ENCODE peak calls at places on chromosomes 7 and 10, in seven cellular contexts. W is dorsolateral prefrontal cortex; U is HFF-Myc; F is CD8-positive, alpha-beta T cell; L is psoas muscle; A is stomach; D is choroid plexus epithelial cell. P is an unnamed sample.

GRCh38 chr10:58326967-58327381 is 7.8 kb upstream of the UBE2D1 start:
- DNase-seq in W (no peak), U (no peak), F (no peak), L (peak), A (no peak), D (peak), P (peak)

GRCh38 chr10:25338271-25338670 is 163.5 kb downstream of the GPR158 start:
- DNase-seq in W (no peak), U (no peak), F (no peak), L (no peak), A (no peak), D (no peak), P (no peak)

GRCh38 chr7:33805630-33806233 is 99.6 kb upstream of the BMPER start:
- DNase-seq in W (no peak), U (peak), F (no peak), L (no peak), A (peak), D (peak), P (peak)

GRCh38 chr7:139744768-139745250 is 33.0 kb downstream of the HIPK2 start:
- DNase-seq in W (no peak), U (no peak), F (no peak), L (no peak), A (no peak), D (no peak), P (no peak)

GRCh38 chr7:11843113-11843765 is 11.2 kb upstream of the THSD7A start:
- DNase-seq in W (no peak), U (no peak), F (no peak), L (no peak), A (no peak), D (peak), P (peak)

GRCh38 chr10:121216721-121217181 is 365.6 kb downstream of the WDR11 start:
- DNase-seq in W (peak), U (no peak), F (no peak), L (peak), A (no peak), D (no peak), P (no peak)

GRCh38 chr7:158824028-158824427 is 5.3 kb downstream of the ESYT2 start:
- DNase-seq in W (no peak), U (no peak), F (peak), L (no peak), A (no peak), D (no peak), P (peak)

GRCh38 chr7:142581341-142581740 is 167.9 kb upstream of the PRSS1 start:
- DNase-seq in W (no peak), U (no peak), F (no peak), L (no peak), A (no peak), D (peak), P (peak)

GRCh38 chr10:128526793-128527375 is 400.7 kb upstream of the MKI67 start:
- DNase-seq in W (no peak), U (no peak), F (no peak), L (no peak), A (no peak), D (peak), P (no peak)

GRCh38 chr10:80133221-80133620 is 691 bp downstream of the PLAC9 start:
- DNase-seq in W (no peak), U (no peak), F (no peak), L (peak), A (no peak), D (no peak), P (peak)

GRCh38 chr7:114925443-114925842 is 3.5 kb downstream of the MDFIC start:
- DNase-seq in W (no peak), U (no peak), F (no peak), L (no peak), A (no peak), D (no peak), P (no peak)

GRCh38 chr10:75803816-75804576 is 372.6 kb downstream of the LRMDA start:
- DNase-seq in W (no peak), U (no peak), F (no peak), L (peak), A (no peak), D (no peak), P (no peak)

GRCh38 chr10:78916227-78916626 is 152.5 kb upstream of the ZMIZ1 start:
- DNase-seq in W (no peak), U (no peak), F (no peak), L (no peak), A (no peak), D (no peak), P (no peak)

GRCh38 chr10:124996127-124996853 is 54.4 kb downstream of the ZRANB1 start:
- DNase-seq in W (no peak), U (no peak), F (no peak), L (no peak), A (no peak), D (no peak), P (no peak)

GRCh38 chr10:104054430-104054829 is 31.2 kb downstream of the COL17A1 start:
- DNase-seq in W (no peak), U (peak), F (no peak), L (no peak), A (no peak), D (no peak), P (peak)

GRCh38 chr7:116776610-116777289 is 85.6 kb upstream of the CAPZA2 start:
- DNase-seq in W (no peak), U (peak), F (no peak), L (no peak), A (no peak), D (peak), P (peak)

GRCh38 chr10:30158325-30158960 is 99.1 kb upstream of the JCAD start:
- DNase-seq in W (no peak), U (no peak), F (no peak), L (no peak), A (no peak), D (peak), P (peak)

DNA sequence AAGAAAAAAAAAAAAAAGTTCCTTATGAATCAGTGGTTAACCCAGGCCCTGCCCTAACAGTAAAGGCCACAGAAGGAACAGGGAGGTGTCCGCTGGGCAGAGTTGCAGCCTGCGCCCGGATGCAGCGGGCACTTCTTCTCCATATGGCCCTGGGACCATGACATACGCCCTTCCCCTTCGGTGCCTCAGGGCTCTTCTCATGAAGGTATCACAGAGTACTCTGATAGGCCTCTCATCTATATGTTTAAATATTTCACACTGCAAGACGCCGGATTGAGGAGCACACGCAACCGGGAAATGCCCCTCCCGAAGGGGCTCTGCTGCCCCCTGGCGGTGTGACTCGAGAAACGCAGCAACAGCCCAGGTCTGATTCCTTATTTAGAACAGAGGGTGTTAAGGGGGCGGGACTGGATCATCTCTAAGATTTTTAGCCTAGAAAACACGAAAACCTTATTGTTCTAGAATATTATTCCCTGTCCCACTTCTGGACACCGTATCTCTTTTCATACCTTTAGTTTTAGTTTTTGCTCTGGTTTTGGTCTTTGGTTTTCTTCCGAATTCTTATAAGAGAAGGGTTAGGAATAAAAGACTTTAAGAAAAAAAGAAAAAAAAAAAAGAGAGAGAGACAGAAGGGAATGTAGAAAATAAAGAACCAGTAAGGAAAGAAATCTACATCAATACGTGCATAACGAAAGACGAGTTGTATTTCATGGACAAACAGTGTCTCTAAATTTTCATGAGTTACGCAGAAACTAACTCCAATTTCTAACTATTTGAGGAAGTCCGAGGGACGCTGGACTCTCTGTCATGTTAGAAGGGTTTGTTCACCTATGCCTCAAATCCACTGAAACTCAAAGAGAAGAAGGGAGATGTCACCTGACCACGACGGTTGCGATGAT is 12.0 kb downstream of the DAGLB start:
- DNase-seq in W (peak), U (peak), F (peak), L (peak), A (peak), D (peak), P (peak)
- H3K4me3 ChIP-seq in W (peak), U (no peak), F (peak), L (no peak), A (peak), D (no peak), P (no peak)

GRCh38 chr7:83930262-83930661 is 264.3 kb downstream of the SEMA3A start:
- DNase-seq in W (no peak), U (no peak), F (no peak), L (no peak), A (no peak), D (no peak), P (no peak)

GRCh38 chr7:83936056-83936703 is 258.4 kb downstream of the SEMA3A start:
- DNase-seq in W (peak), U (peak), F (peak), L (peak), A (peak), D (peak), P (peak)

GRCh38 chr7:83937930-83938329 is 256.7 kb downstream of the SEMA3A start:
- DNase-seq in W (no peak), U (no peak), F (no peak), L (no peak), A (no peak), D (no peak), P (no peak)

GRCh38 chr7:83931968-83932367 is 262.6 kb downstream of the SEMA3A start:
- DNase-seq in W (no peak), U (no peak), F (no peak), L (no peak), A (no peak), D (no peak), P (no peak)

GRCh38 chr7:83934118-83934734 is 260.4 kb downstream of the SEMA3A start:
- DNase-seq in W (no peak), U (no peak), F (no peak), L (no peak), A (no peak), D (peak), P (peak)
- TF ChIP-seq CTCF in W (peak), U (no peak), F (no peak), L (no peak), A (no peak), D (peak), P (peak)

GRCh38 chr7:112789453-112789823 is 755 bp downstream of the TMEM168 start:
- DNase-seq in W (no peak), U (no peak), F (no peak), L (no peak), A (no peak), D (no peak), P (no peak)

GRCh38 chr7:112790651-112790973 is 419 bp upstream of the TMEM168 start:
- DNase-seq in W (no peak), U (no peak), F (no peak), L (no peak), A (no peak), D (peak), P (no peak)

GRCh38 chr7:112788778-112789343 is 1.3 kb downstream of the TMEM168 start:
- DNase-seq in W (no peak), U (no peak), F (no peak), L (no peak), A (no peak), D (no peak), P (no peak)

GRCh38 chr7:112791465-112792168 is 1.4 kb upstream of the TMEM168 start:
- DNase-seq in W (no peak), U (no peak), F (no peak), L (no peak), A (no peak), D (no peak), P (no peak)

GRCh38 chr7:112789824-112790650 is at the start of gene TMEM168:
- DNase-seq in W (peak), U (peak), F (peak), L (peak), A (peak), D (peak), P (peak)
- H3K4me3 ChIP-seq in W (peak), U (peak), F (peak), L (peak), A (peak), D (peak), P (peak)

DNA sequence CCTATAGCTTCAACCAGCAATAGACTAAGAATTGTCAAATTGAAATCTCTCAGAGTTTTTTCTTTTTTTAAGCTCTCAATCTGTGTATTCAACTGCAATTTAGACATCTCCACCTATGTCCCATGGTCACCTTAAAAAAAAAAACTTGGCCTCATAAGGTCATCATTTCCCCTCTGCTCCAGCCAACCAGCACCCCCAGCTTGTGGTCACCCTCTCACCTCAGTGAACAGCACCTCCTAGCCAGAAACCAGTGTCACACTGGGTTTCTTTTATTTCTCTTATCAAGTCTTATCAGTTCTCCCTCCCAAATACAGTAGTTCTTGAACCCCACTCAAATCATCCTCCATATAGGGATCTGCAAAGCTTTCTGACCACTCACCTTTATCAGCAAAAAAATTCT is 4.0 kb downstream of the ITGB1 start:
- DNase-seq in W (no peak), U (no peak), F (no peak), L (no peak), A (no peak), D (no peak), P (peak)
- TF ChIP-seq CTCF in W (no peak), U (no peak), F (no peak), L (no peak), A (no peak), D (no peak), P (peak)

GRCh38 chr7:45089314-45089891 is 634 bp upstream of the NACAD start:
- DNase-seq in W (peak), U (no peak), F (peak), L (peak), A (peak), D (peak), P (peak)

GRCh38 chr7:45086348-45087065 is 2.3 kb downstream of the NACAD start:
- DNase-seq in W (no peak), U (no peak), F (no peak), L (no peak), A (no peak), D (no peak), P (no peak)

GRCh38 chr7:45087301-45088145 is 1.2 kb downstream of the NACAD start:
- DNase-seq in W (no peak), U (no peak), F (no peak), L (no peak), A (no peak), D (no peak), P (no peak)

GRCh38 chr7:45088821-45089313 is at the start of gene NACAD:
- DNase-seq in W (peak), U (no peak), F (peak), L (peak), A (peak), D (no peak), P (no peak)

GRCh38 chr7:45088146-45088701 is 545 bp downstream of the NACAD start:
- DNase-seq in W (peak), U (no peak), F (no peak), L (no peak), A (no peak), D (no peak), P (no peak)
- H3K4me3 ChIP-seq in W (peak), U (peak), F (no peak), L (peak), A (peak), D (peak), P (peak)

DNA sequence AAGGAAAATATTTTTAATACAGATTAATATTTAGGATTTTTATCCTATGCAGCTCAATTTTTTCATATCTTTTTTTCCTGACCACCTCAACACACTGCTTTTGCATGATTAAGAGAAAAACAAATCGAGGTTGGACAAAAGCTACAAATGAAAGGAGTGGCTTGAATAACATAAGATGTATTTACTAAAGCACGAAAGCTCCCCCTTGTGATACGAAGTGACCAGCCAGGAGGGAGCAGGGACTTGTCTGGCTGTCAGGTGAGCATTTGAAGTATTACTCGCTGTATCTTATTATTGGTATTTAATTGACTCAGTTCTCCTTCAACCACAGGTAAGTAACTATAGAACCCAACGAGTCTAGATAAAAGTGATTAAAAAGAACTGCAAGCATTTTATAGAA is 265.2 kb upstream of the PHF14 start:
- DNase-seq in W (peak), U (no peak), F (no peak), L (no peak), A (no peak), D (no peak), P (no peak)
- TF ChIP-seq CTCF in W (peak), U (no peak), F (no peak), L (no peak), A (no peak), D (no peak), P (no peak)

GRCh38 chr7:37921876-37922275 is 1.4 kb downstream of the EPDR1 start:
- DNase-seq in W (peak), U (no peak), F (no peak), L (no peak), A (no peak), D (no peak), P (no peak)
- H3K4me3 ChIP-seq in W (peak), U (no peak), F (no peak), L (peak), A (no peak), D (no peak), P (no peak)

GRCh38 chr7:86914468-86915054 is 144.9 kb downstream of the ELAPOR2 start:
- DNase-seq in W (no peak), U (no peak), F (no peak), L (no peak), A (no peak), D (peak), P (peak)
- TF ChIP-seq CTCF in W (peak), U (peak), F (peak), L (peak), A (no peak), D (peak), P (peak)

DNA sequence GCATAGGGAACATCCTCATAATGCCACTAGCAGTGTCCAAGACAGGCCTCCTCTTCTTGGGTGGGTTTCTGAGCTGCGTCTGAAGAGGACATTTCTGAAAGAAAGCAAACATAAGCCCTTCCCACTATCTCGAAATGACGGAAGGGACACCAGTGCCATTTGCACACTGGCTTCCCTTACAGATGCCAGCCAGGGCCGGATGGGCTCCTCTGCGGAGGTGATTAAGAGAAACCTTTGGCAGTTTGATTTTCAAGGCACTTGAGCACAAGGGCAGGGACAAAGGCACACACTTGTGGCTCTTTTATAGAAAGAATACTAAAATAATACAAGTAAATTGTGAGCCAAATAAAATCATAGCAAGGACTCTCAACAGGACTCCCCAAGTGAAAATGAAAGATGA is 106.6 kb upstream of the CELF2 start:
- DNase-seq in W (no peak), U (no peak), F (no peak), L (no peak), A (no peak), D (no peak), P (no peak)
- H3K4me3 ChIP-seq in W (peak), U (no peak), F (no peak), L (peak), A (peak), D (no peak), P (no peak)